ENCODE peak calls at places on chromosome 7, in five cellular contexts. S, E, O, T and Y are unnamed samples.

GRCh38 chr7:133582766-133583523 is 330.1 kb downstream of the EXOC4 start:
- DNase-seq in S (peak; percentile 93), E (no peak), O (no peak), T (no peak), Y (no peak)

GRCh38 chr7:85021090-85021704 is 165.7 kb downstream of the SEMA3D start:
- DNase-seq in S (no peak), E (no peak), O (no peak), T (no peak), Y (no peak)

GRCh38 chr7:29980151-29980550 is 9.4 kb downstream of the SCRN1 start:
- DNase-seq in S (no peak), E (no peak), O (no peak), T (no peak), Y (no peak)

GRCh38 chr7:132472463-132473120 is 103.7 kb downstream of the PLXNA4 start:
- DNase-seq in S (peak; percentile 13), E (no peak), O (peak; percentile 77), T (no peak), Y (peak; percentile 18)

GRCh38 chr7:3336042-3336665 is 35.1 kb downstream of the SDK1 start:
- DNase-seq in S (no peak), E (no peak), O (no peak), T (no peak), Y (no peak)

GRCh38 chr7:47095906-47096305 is 486.0 kb downstream of the TNS3 start:
- DNase-seq in S (no peak), E (no peak), O (no peak), T (no peak), Y (no peak)

GRCh38 chr7:1569016-1569415 is 816 bp downstream of the PSMG3 start:
- DNase-seq in S (no peak), E (no peak), O (peak; percentile 48), T (peak; percentile 72), Y (no peak)

GRCh38 chr7:29851487-29851886 is 45.2 kb downstream of the WIPF3 start:
- DNase-seq in S (no peak), E (no peak), O (no peak), T (no peak), Y (no peak)

GRCh38 chr7:88104732-88105131 is 115.1 kb downstream of the SRI start:
- DNase-seq in S (no peak), E (no peak), O (no peak), T (no peak), Y (no peak)

GRCh38 chr7:13724631-13725566 is 264.6 kb downstream of the ETV1 start:
- DNase-seq in S (no peak), E (no peak), O (no peak), T (no peak), Y (no peak)

GRCh38 chr7:106163257-106163656 is 51.1 kb upstream of the SYPL1 start:
- DNase-seq in S (no peak), E (no peak), O (no peak), T (no peak), Y (no peak)

GRCh38 chr7:30163231-30163894 is 28.6 kb downstream of the MTURN start:
- DNase-seq in S (peak; percentile 14), E (no peak), O (no peak), T (no peak), Y (no peak)

GRCh38 chr7:22597845-22598244 is 97.9 kb upstream of the STEAP1B start:
- DNase-seq in S (no peak), E (no peak), O (no peak), T (no peak), Y (peak; percentile 47)

GRCh38 chr7:30596043-30596641 is 1.5 kb downstream of the GARS1 start:
- DNase-seq in S (peak; percentile 80), E (no peak), O (peak; percentile 60), T (no peak), Y (peak; percentile 30)

GRCh38 chr7:38107486-38107893 is 70.6 kb upstream of the STARD3NL start:
- DNase-seq in S (peak; percentile 82), E (peak; percentile 64), O (peak; percentile 57), T (no peak), Y (peak; percentile 71)

GRCh38 chr7:70542750-70543376 is 589.1 kb upstream of the GALNT17 start:
- DNase-seq in S (peak; percentile 42), E (no peak), O (no peak), T (no peak), Y (no peak)

GRCh38 chr7:70539622-70540021 is 592.3 kb upstream of the GALNT17 start:
- DNase-seq in S (no peak), E (no peak), O (no peak), T (no peak), Y (no peak)

GRCh38 chr7:70540641-70541040 is 591.3 kb upstream of the GALNT17 start:
- DNase-seq in S (no peak), E (no peak), O (no peak), T (no peak), Y (no peak)

DNA sequence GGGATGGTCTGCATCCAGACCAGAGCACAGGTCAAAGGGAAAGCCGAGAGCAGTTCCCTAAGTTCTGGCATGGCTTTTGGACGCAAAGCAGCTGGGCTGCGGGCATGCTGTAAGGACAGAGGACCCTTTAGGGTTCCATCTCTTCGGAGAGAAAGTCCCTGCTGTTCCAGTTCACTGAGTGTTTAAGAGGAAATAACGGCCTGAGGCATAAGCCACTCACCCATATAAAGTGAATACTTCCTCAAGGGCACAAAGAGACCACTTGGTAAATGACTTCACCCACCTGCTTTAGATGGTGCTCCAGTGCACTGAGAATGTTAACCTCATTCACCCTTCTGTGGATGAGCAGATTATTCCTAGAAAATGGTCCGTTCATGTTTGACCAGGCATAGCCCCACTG is 586.7 kb upstream of the GALNT17 start:
- DNase-seq in S (no peak), E (no peak), O (no peak), T (no peak), Y (no peak)
- H3K9ac ChIP-seq in S (no peak overlapping the region), E (no peak overlapping the region), O (no peak overlapping the region), T (no peak overlapping the region), Y (no peak overlapping the region)

DNA sequence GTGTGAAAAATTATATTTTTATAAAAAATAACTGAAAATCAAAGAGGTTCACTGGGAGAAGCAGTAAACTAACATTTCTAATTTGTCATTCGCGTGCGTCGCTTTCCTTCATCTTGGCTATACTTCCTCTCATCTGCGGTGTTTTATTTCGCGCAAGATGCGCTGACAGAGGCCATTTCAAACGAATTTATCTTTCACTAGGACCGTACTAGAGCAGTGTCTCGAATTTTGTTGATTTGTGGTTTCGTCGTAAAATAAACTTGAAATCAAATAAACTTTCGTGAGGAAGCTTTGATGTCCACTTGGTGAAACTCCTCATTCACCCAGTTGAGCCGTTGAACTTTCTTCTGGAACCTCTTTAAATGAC is 163.7 kb upstream of the PPP1R3A start:
- DNase-seq in S (no peak), E (no peak), O (no peak), T (no peak), Y (no peak)
- H3K9ac ChIP-seq in S (peak overlapping the region; percentile 84), E (peak overlapping the region; percentile 21), O (no peak overlapping the region), T (no peak overlapping the region), Y (no peak overlapping the region)

GRCh38 chr7:120609136-120609753 is 248.7 kb downstream of the TSPAN12 start:
- DNase-seq in S (no peak), E (no peak), O (no peak), T (no peak), Y (no peak)
- H3K9ac ChIP-seq in S (no peak overlapping the region), E (no peak overlapping the region), O (no peak overlapping the region), T (no peak overlapping the region), Y (no peak overlapping the region)

GRCh38 chr7:122143376-122143750 is 686 bp downstream of the AASS start:
- DNase-seq in S (peak; percentile 65), E (peak; percentile 21), O (peak; percentile 26), T (peak; percentile 65), Y (peak; percentile 23)

GRCh38 chr7:122137291-122138077 is 6.6 kb downstream of the AASS start:
- DNase-seq in S (peak; percentile 71), E (no peak), O (no peak), T (no peak), Y (peak; percentile 7)

GRCh38 chr7:122143751-122144711 is at the start of gene AASS:
- DNase-seq in S (peak; percentile 99), E (peak; percentile 96), O (peak; percentile 91), T (peak; percentile 99), Y (peak; percentile 97)

GRCh38 chr7:122136639-122137253 is 7.3 kb downstream of the AASS start:
- DNase-seq in S (peak; percentile 53), E (no peak), O (no peak), T (no peak), Y (no peak)

GRCh38 chr7:122140918-122141317 is 3.1 kb downstream of the AASS start:
- DNase-seq in S (no peak), E (no peak), O (no peak), T (no peak), Y (no peak)
- H3K9ac ChIP-seq in S (no peak overlapping the region), E (no peak overlapping the region), O (no peak overlapping the region), T (no peak overlapping the region), Y (no peak overlapping the region)

DNA sequence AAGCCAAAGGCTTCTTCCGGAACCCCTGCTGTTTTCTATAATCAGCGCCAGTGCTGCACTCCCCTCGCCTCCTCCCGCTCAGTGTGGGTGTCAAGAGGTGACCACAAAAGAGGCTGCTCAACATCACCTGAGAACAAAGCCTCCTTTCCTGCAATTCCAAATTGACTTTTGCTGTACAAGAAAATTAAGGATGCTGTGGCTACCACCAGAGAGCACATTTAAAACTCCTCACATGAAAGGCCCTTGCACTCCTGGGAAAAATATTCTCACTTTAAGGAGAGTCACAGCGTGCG is 96.4 kb downstream of the HIPK2 start:
- DNase-seq in S (no peak), E (no peak), O (no peak), T (no peak), Y (no peak)
- H3K9ac ChIP-seq in S (peak overlapping the region; percentile 16), E (no peak overlapping the region), O (peak overlapping the region; percentile 40), T (no peak overlapping the region), Y (no peak overlapping the region)

GRCh38 chr7:137262599-137262998 is 80.9 kb downstream of the PTN start:
- DNase-seq in S (no peak), E (no peak), O (no peak), T (no peak), Y (peak; percentile 66)

GRCh38 chr7:137254766-137255165 is 88.8 kb downstream of the PTN start:
- DNase-seq in S (no peak), E (no peak), O (no peak), T (no peak), Y (peak; percentile 85)

GRCh38 chr7:137258552-137258951 is 85.0 kb downstream of the PTN start:
- DNase-seq in S (no peak), E (no peak), O (no peak), T (no peak), Y (no peak)
- H3K9ac ChIP-seq in S (no peak overlapping the region), E (no peak overlapping the region), O (no peak overlapping the region), T (no peak overlapping the region), Y (no peak overlapping the region)

GRCh38 chr7:55775051-55775420 is 87.5 kb downstream of the SEPTIN14 start:
- DNase-seq in S (no peak), E (no peak), O (peak; percentile 29), T (no peak), Y (no peak)

GRCh38 chr7:55770778-55771177 is 91.8 kb downstream of the SEPTIN14 start:
- DNase-seq in S (no peak), E (no peak), O (no peak), T (no peak), Y (no peak)

GRCh38 chr7:55778631-55779030 is 83.9 kb downstream of the SEPTIN14 start:
- DNase-seq in S (no peak), E (no peak), O (no peak), T (no peak), Y (no peak)

GRCh38 chr7:55776196-55776595 is 86.4 kb downstream of the SEPTIN14 start:
- DNase-seq in S (no peak), E (no peak), O (no peak), T (no peak), Y (no peak)

GRCh38 chr7:55774327-55775050 is 88.1 kb downstream of the SEPTIN14 start:
- DNase-seq in S (no peak), E (no peak), O (peak; percentile 33), T (no peak), Y (no peak)
- H3K9ac ChIP-seq in S (no peak overlapping the region), E (peak overlapping the region; percentile 63), O (no peak overlapping the region), T (no peak overlapping the region), Y (no peak overlapping the region)